ENCODE peak calls at places on chromosome 13, in ten cellular contexts. P is breast epithelium, F is endothelial cell, K is colonic mucosa, X is psoas muscle, L is brain microvascular endothelial cell, E is AG04450, Y is epithelial cell of proximal tubule, U is tibial artery, B is transverse colon. I is an unnamed sample.

GRCh38 chr13:29569253-29570057 is 26.0 kb downstream of the SLC7A1 start:
- DNase-seq in P (peak), F (no peak), K (peak), X (no peak), L (no peak), E (no peak), Y (no peak), U (no peak), B (peak), I (no peak)

GRCh38 chr13:111344471-111345191 is 24.2 kb downstream of the TEX29 start:
- DNase-seq in P (no peak), F (peak), K (no peak), X (peak), L (peak), E (peak), Y (no peak), U (no peak), B (no peak), I (no peak)

GRCh38 chr13:60261432-60262351 is 98.0 kb upstream of the DIAPH3 start:
- DNase-seq in P (no peak), F (no peak), K (peak), X (no peak), L (no peak), E (no peak), Y (no peak), U (no peak), B (no peak), I (no peak)

GRCh38 chr13:20528451-20528850 is 2.8 kb upstream of the CRYL1 start:
- DNase-seq in P (no peak), F (no peak), K (no peak), X (no peak), L (no peak), E (no peak), Y (no peak), U (no peak), B (no peak), I (no peak)

GRCh38 chr13:108084840-108085239 is 130.5 kb downstream of the LIG4 start:
- DNase-seq in P (no peak), F (no peak), K (no peak), X (no peak), L (no peak), E (no peak), Y (no peak), U (no peak), B (no peak), I (no peak)

GRCh38 chr13:21420706-21421105 is 38.4 kb downstream of the ZDHHC20 start:
- DNase-seq in P (no peak), F (no peak), K (no peak), X (no peak), L (peak), E (no peak), Y (peak), U (no peak), B (no peak), I (no peak)

GRCh38 chr13:111904166-111904565 is 162.8 kb upstream of the SOX1 start:
- DNase-seq in P (no peak), F (no peak), K (no peak), X (no peak), L (no peak), E (no peak), Y (no peak), U (no peak), B (no peak), I (no peak)

GRCh38 chr13:111279253-111279652 is 41.2 kb upstream of the TEX29 start:
- DNase-seq in P (no peak), F (no peak), K (no peak), X (no peak), L (no peak), E (no peak), Y (no peak), U (no peak), B (no peak), I (no peak)

GRCh38 chr13:99218545-99218944 is 17.9 kb downstream of the UBAC2 start:
- DNase-seq in P (no peak), F (no peak), K (no peak), X (peak), L (no peak), E (no peak), Y (no peak), U (no peak), B (no peak), I (no peak)

GRCh38 chr13:84702174-84702573 is 819.9 kb upstream of the SLITRK1 start:
- DNase-seq in P (no peak), F (no peak), K (no peak), X (no peak), L (no peak), E (no peak), Y (no peak), U (no peak), B (no peak), I (no peak)

GRCh38 chr13:33322965-33323668 is 37.6 kb upstream of the STARD13 start:
- DNase-seq in P (no peak), F (no peak), K (no peak), X (no peak), L (no peak), E (no peak), Y (no peak), U (no peak), B (no peak), I (no peak)

GRCh38 chr13:42893346-42893745 is 98.7 kb downstream of the EPSTI1 start:
- DNase-seq in P (no peak), F (no peak), K (no peak), X (no peak), L (peak), E (no peak), Y (peak), U (no peak), B (no peak), I (no peak)

DNA sequence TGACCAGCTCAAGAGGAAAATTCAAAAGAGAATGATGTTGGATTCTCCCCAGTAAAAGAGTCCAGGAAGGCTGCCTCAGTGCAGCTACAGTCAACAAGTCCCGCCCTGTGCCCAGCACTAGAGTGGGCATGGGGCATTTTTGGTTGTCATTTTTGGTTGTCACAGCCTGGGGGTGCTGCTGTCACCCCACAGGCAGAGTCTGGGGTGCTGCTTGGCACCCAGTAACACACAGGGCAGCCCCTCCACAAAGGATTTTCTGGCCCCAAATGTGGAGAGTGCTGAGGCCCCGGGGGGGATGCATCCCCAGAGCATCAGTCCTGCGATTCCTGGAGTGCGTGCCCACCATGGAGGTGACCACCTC is 28.2 kb upstream of the TMEM255B start:
- DNase-seq in P (no peak), F (no peak), K (no peak), X (no peak), L (no peak), E (no peak), Y (no peak), U (no peak), B (no peak), I (no peak)
- TF ChIP-seq CTCF in P (no peak), F (no peak), K (no peak), X (no peak), L (no peak), E (no peak), Y (no peak), U (no peak), B (no peak), I (no peak)

GRCh38 chr13:93336733-93337132 is 110.1 kb downstream of the GPC6 start:
- DNase-seq in P (no peak), F (no peak), K (no peak), X (no peak), L (no peak), E (no peak), Y (no peak), U (no peak), B (no peak), I (no peak)
- TF ChIP-seq CTCF in P (no peak), F (no peak), K (no peak), X (no peak), L (no peak), E (no peak), Y (no peak), U (no peak), B (no peak), I (no peak)

DNA sequence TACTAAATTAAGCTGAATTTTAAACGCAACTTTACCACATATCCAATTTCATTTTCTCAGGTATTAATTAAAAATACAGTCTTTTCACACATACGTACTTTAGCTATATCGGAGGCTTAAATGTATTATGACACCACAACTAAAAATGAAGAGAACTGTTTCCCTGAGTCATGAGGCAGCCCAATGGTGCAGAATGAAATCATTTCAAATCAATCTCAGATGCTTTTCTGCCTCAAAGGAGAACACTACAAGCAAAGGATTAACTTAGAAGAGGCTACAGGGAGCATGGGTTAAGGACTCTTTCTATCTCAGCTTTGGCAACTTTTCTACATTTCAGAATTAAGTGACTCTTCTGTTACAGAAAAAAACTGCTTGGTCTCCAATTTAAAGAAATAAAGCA is 516.3 kb upstream of the HTR2A start:
- DNase-seq in P (no peak), F (no peak), K (no peak), X (no peak), L (no peak), E (no peak), Y (no peak), U (no peak), B (no peak), I (no peak)
- TF ChIP-seq CTCF in P (no peak), F (no peak), K (no peak), X (no peak), L (no peak), E (no peak), Y (no peak), U (no peak), B (no peak), I (no peak)

GRCh38 chr13:75754936-75755335 is 118.8 kb downstream of the LMO7 start:
- DNase-seq in P (no peak), F (no peak), K (no peak), X (no peak), L (no peak), E (no peak), Y (no peak), U (no peak), B (no peak), I (no peak)

GRCh38 chr13:75749407-75749806 is 113.3 kb downstream of the LMO7 start:
- DNase-seq in P (no peak), F (no peak), K (no peak), X (peak), L (peak), E (no peak), Y (no peak), U (peak), B (no peak), I (no peak)

GRCh38 chr13:75748874-75749273 is 112.7 kb downstream of the LMO7 start:
- DNase-seq in P (no peak), F (no peak), K (no peak), X (no peak), L (no peak), E (no peak), Y (no peak), U (no peak), B (no peak), I (no peak)

GRCh38 chr13:75751350-75751749 is 115.2 kb downstream of the LMO7 start:
- DNase-seq in P (no peak), F (no peak), K (no peak), X (no peak), L (no peak), E (no peak), Y (no peak), U (no peak), B (no peak), I (no peak)

GRCh38 chr13:75752848-75753247 is 116.7 kb downstream of the LMO7 start:
- DNase-seq in P (no peak), F (no peak), K (no peak), X (no peak), L (no peak), E (no peak), Y (no peak), U (no peak), B (no peak), I (no peak)
- TF ChIP-seq CTCF in P (no peak), F (no peak), K (no peak), X (no peak), L (no peak), E (no peak), Y (no peak), U (no peak), B (no peak), I (no peak)

DNA sequence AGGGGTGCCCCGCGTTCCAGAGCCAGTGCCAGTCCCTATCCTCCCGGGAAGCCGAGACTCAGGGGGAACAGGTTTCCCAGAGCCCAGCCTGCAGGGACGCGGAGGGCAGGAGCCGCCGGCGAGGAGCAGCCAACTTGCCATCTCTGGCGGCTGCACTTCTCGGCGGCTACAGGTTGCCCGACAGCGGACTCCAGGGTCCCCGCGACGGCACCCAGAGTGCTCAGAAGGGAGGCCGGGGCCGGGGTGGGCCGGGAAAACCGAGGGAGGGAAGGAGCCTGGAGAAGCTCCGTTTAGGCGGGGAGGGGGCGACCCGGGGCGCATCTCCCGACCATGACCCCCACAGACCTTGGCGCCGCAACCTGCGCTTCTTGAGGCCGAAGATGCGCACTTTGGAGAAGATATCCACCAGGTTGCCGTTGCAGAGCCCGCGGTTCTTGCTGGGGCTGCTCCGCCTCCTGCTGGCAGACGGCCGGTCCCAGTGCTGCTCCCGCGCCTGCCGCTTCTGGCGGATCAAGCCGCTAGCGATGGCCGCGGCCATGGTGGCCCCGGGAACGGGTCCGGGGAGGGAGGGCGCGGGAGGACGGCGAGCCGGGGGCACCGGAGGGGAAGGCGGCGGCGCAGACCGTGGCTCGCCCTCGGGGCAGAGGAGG is 463.8 kb downstream of the ITGBL1 start:
- DNase-seq in P (no peak), F (peak), K (no peak), X (peak), L (peak), E (no peak), Y (no peak), U (no peak), B (no peak), I (no peak)
- TF ChIP-seq CTCF in P (no peak), F (no peak), K (no peak), X (no peak), L (peak), E (peak), Y (peak), U (no peak), B (no peak), I (peak)

DNA sequence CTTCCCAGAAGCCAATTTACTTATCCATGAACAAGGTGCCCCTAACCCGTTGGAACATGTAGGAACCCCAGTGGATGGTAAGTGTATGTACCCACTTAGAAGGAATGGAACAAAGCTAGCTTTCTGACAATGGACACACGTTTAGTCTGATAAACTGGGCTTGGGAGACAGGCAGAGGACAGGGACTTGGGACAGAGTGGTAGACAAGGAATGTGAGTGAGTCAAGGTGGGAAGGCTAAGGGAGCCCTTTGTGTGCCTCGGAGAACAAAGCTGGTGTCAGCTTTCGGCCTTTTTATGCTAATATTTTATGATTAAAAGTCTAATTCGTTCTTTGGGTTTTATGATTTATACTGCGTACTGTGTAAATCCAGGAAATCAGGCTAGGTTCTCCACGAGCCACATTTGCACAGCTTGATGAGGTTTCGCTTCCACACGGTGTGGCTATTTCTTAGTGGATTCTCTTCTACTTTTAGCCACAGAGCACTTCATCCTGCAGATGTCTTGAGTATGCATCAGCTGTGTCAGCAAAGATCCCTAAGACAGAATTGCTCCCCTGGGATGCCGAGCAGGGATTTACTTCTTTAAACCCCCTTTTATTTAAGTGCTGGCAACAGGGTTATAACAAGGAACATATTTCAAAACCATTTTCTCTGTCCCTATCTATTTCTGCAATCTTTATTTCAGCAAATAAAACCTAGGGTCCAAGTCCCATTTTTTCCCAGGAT is 258.5 kb downstream of the DLEU7 start:
- DNase-seq in P (no peak), F (no peak), K (no peak), X (no peak), L (no peak), E (no peak), Y (no peak), U (no peak), B (no peak), I (peak)
- TF ChIP-seq CTCF in P (no peak), F (no peak), K (no peak), X (no peak), L (peak), E (no peak), Y (no peak), U (no peak), B (no peak), I (no peak)

GRCh38 chr13:78876915-78877549 is 218.1 kb upstream of the OBI1 start:
- DNase-seq in P (no peak), F (no peak), K (no peak), X (no peak), L (no peak), E (no peak), Y (no peak), U (no peak), B (no peak), I (no peak)

GRCh38 chr13:78881054-78881453 is 222.1 kb upstream of the OBI1 start:
- DNase-seq in P (no peak), F (no peak), K (no peak), X (no peak), L (no peak), E (no peak), Y (no peak), U (no peak), B (no peak), I (no peak)

GRCh38 chr13:78881746-78882145 is 222.8 kb upstream of the OBI1 start:
- DNase-seq in P (no peak), F (no peak), K (no peak), X (no peak), L (no peak), E (no peak), Y (no peak), U (no peak), B (no peak), I (no peak)

GRCh38 chr13:78875792-78876580 is 217.0 kb upstream of the OBI1 start:
- DNase-seq in P (no peak), F (no peak), K (no peak), X (no peak), L (no peak), E (no peak), Y (no peak), U (no peak), B (no peak), I (no peak)
- TF ChIP-seq CTCF in P (no peak), F (no peak), K (no peak), X (no peak), L (no peak), E (no peak), Y (no peak), U (no peak), B (no peak), I (no peak)

GRCh38 chr13:66660013-66660804 is 569.9 kb downstream of the PCDH9 start:
- DNase-seq in P (no peak), F (no peak), K (no peak), X (no peak), L (peak), E (no peak), Y (no peak), U (no peak), B (no peak), I (no peak)
- TF ChIP-seq CTCF in P (no peak), F (no peak), K (no peak), X (no peak), L (no peak), E (no peak), Y (no peak), U (no peak), B (no peak), I (no peak)

DNA sequence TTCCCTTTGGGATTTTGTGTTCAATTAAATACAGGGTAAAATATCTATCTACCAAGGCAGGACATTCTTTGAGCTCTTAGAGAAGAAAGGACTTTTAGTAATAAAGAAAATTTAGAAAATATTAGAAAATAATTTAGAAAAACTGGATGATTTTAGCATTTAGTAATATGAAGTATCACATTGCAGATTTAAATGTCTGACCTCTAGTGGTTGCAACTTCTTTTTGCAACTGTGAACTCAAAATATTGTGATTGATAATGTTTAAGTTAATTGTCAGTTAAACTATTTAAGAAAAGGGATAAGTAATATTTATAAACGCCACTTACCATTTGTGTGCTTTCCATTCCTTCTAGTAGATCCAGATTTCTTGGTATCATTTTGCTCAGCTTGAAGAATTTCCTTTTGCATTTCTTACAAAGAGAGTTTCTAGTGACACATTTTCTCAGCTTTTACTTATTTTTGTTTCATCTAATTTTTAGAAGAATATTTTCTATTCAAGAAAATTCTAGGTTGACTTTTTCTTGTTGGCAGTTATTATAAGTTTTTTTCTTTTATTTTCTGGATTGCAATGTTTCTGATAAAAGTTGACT is 10.3 kb upstream of the POSTN start:
- DNase-seq in P (no peak), F (no peak), K (no peak), X (no peak), L (no peak), E (no peak), Y (no peak), U (no peak), B (no peak), I (no peak)
- TF ChIP-seq CTCF in P (no peak), F (peak), K (no peak), X (peak), L (peak), E (peak), Y (peak), U (peak), B (no peak), I (peak)

I was measured in D721Med.